ENCODE peak calls at places on chromosomes 2 and 18, in eight cellular contexts. N is GM12865; B is naive thymus-derived CD4-positive, alpha-beta T cell; W is PC-9; D is endodermal cell; E is ovary; X is IMR-90; O is CD8-positive, alpha-beta T cell. R is an unnamed sample.

GRCh38 chr2:3126686-3127278 is 250.8 kb downstream of the EIPR1 start:
- DNase-seq in E (no peak), N (no peak), B (no peak), W (no peak), D (peak; percentile 41), O (no peak), X (no peak), R (no peak)

GRCh38 chr2:217394510-217395351 is 534.9 kb upstream of the TNP1 start:
- DNase-seq in X (peak; percentile 41), E (no peak), W (peak; percentile 63), D (no peak), N (no peak), B (no peak), O (no peak), R (no peak)

GRCh38 chr2:219497495-219498279 is 1.0 kb upstream of the GMPPA start:
- DNase-seq in N (peak; percentile 64), W (peak; percentile 67), O (peak; percentile 20), X (peak; percentile 74), D (peak; percentile 84), E (peak; percentile 90), B (peak; percentile 63), R (peak; percentile 55)

GRCh38 chr2:210226186-210226585 is 939 bp upstream of the ACADL start:
- DNase-seq in B (no peak), E (no peak), X (no peak), O (no peak), N (no peak), D (no peak), W (no peak), R (no peak)

GRCh38 chr2:165913636-165914035 is 39.9 kb downstream of the TTC21B start:
- DNase-seq in O (no peak), B (no peak), X (no peak), N (no peak), D (no peak), E (no peak), W (no peak), R (no peak)

GRCh38 chr2:118014492-118014824 is 588 bp upstream of the CCDC93 start:
- DNase-seq in W (no peak), O (no peak), B (peak; percentile 22), E (no peak), D (no peak), N (no peak), X (no peak), R (no peak)

GRCh38 chr2:222930862-222931261 is 70.0 kb downstream of the ACSL3 start:
- DNase-seq in B (no peak), D (no peak), X (peak; percentile 18), W (no peak), O (no peak), N (no peak), E (no peak), R (no peak)

GRCh38 chr18:48113691-48114090 is 183.2 kb upstream of the SMAD2 start:
- DNase-seq in D (no peak), N (no peak), X (no peak), E (no peak), O (no peak), W (no peak), B (no peak), R (no peak)

GRCh38 chr18:49731860-49732311 is 81.4 kb downstream of the ACAA2 start:
- DNase-seq in B (no peak), W (peak; percentile 55), N (no peak), O (no peak), D (peak; percentile 40), X (no peak), E (no peak), R (no peak)

GRCh38 chr2:240727439-240727838 is 35.8 kb downstream of the AQP12A start:
- DNase-seq in O (no peak), E (no peak), X (no peak), B (no peak), N (no peak), D (no peak), W (no peak), R (no peak)

GRCh38 chr2:101124684-101125366 is 26.4 kb downstream of the TBC1D8 start:
- DNase-seq in D (no peak), B (no peak), O (no peak), W (peak; percentile 99), X (peak; percentile 76), E (no peak), N (no peak), R (peak; percentile 73)

GRCh38 chr18:74897971-74898657 is 300.4 kb downstream of the ZNF407 start:
- DNase-seq in W (no peak), O (no peak), X (peak; percentile 85), E (no peak), N (no peak), B (no peak), D (no peak), R (no peak)

GRCh38 chr18:12324991-12325725 is 17.1 kb downstream of the TUBB6 start:
- DNase-seq in X (no peak), W (no peak), B (no peak), E (no peak), N (no peak), D (no peak), O (no peak), R (no peak)

GRCh38 chr2:63663013-63663864 is 74.5 kb downstream of the MDH1 start:
- DNase-seq in W (no peak), D (no peak), B (no peak), E (no peak), O (no peak), X (peak; percentile 28), N (no peak), R (no peak)

GRCh38 chr18:31774960-31775359 is 14.3 kb upstream of the SLC25A52 start:
- DNase-seq in E (no peak), N (no peak), B (no peak), D (no peak), O (no peak), X (no peak), W (no peak), R (no peak)
- H3K4me3 ChIP-seq in E (no peak overlapping the region), N (no peak overlapping the region), B (no peak overlapping the region), D (no peak overlapping the region), O (no peak overlapping the region), X (no peak overlapping the region), W (no peak overlapping the region), R (no peak overlapping the region)

DNA sequence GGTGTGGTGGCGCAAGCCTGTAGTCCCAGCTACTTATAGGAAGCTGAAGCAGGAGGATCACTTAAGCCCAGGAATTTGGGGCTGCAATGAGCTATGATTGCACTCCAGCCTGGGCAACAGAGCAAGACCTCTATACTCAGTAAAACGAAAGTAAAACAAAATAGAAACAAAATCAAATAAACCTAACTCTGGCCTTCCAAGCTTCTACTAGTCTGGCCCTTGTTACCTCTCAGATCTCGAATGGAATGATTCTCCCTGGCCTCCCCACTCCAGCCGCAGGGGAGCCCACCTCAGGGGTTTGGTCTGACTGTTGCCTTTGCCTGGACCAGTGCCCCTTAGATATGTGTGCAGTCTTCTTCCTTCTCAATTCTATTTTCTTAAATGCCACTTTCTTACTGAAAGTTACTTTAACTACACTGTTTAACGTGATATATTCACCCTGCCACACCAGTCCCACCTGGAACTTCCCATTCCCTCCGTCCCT is 160.0 kb upstream of the GCFC2 start:
- DNase-seq in W (no peak), O (no peak), B (no peak), X (no peak), N (no peak), E (no peak), D (peak; percentile 66), R (no peak)
- H3K4me3 ChIP-seq in W (no peak overlapping the region), O (no peak overlapping the region), B (no peak overlapping the region), X (no peak overlapping the region), N (no peak overlapping the region), E (no peak overlapping the region), D (no peak overlapping the region), R (no peak overlapping the region)

DNA sequence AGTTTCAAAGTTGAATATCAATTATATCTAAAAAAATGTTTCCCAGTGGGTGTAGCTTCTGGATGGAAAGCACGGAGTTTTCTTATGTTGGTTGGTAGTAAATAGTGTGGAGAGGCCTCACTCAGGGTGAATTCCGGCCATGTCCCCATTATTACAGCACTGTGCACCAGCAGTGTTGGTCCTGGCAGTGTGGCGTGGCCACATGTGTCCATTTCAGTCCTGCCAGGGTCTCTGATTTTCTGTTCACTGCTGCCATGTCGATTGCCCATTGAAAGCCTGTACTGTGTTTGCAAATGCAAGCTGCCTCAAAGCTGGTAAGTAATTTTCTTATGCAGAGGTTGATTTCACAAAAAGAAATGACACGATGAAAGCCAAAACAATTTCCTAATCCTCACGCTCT is 386.2 kb downstream of the GALR1 start:
- DNase-seq in X (no peak), E (no peak), W (no peak), N (no peak), D (no peak), O (no peak), B (no peak), R (no peak)
- H3K4me3 ChIP-seq in X (no peak overlapping the region), E (no peak overlapping the region), W (no peak overlapping the region), N (no peak overlapping the region), D (no peak overlapping the region), O (no peak overlapping the region), B (no peak overlapping the region), R (no peak overlapping the region)

GRCh38 chr18:55508637-55509036 is 79.4 kb downstream of the TCF4 start:
- DNase-seq in N (no peak), D (no peak), E (no peak), B (no peak), W (no peak), X (no peak), O (no peak), R (no peak)
- H3K4me3 ChIP-seq in N (no peak overlapping the region), D (no peak overlapping the region), E (no peak overlapping the region), B (no peak overlapping the region), W (no peak overlapping the region), X (peak overlapping the region; percentile 20), O (no peak overlapping the region), R (no peak overlapping the region)

GRCh38 chr2:45178854-45179253 is 169.6 kb upstream of the SIX2 start:
- DNase-seq in B (no peak), O (no peak), N (no peak), E (no peak), W (no peak), X (peak; percentile 60), D (no peak), R (peak; percentile 51)
- H3K4me3 ChIP-seq in B (no peak overlapping the region), O (no peak overlapping the region), N (no peak overlapping the region), E (no peak overlapping the region), W (no peak overlapping the region), X (no peak overlapping the region), D (no peak overlapping the region), R (no peak overlapping the region)

GRCh38 chr2:10083692-10084566 is 3.7 kb upstream of the CYS1 start:
- DNase-seq in E (no peak), N (peak; percentile 65), B (no peak), D (no peak), W (no peak), O (no peak), X (no peak), R (no peak)
- H3K4me3 ChIP-seq in E (no peak overlapping the region), N (no peak overlapping the region), B (no peak overlapping the region), D (no peak overlapping the region), W (no peak overlapping the region), O (no peak overlapping the region), X (no peak overlapping the region), R (no peak overlapping the region)